ENCODE peak calls at places on chromosomes 13 and 19, in four cellular contexts. U is psoas muscle, L is lung, W is MM.1S. E is an unnamed sample.
A peak's percentile ranks its signal among the peaks of the same experiment; 100 is the strongest.

GRCh38 chr19:38891791-38892190 is 7.6 kb downstream of the SIRT2 start:
- DNase-seq in L (no peak), U (no peak), W (no peak), E (no peak)

GRCh38 chr19:1655131-1655981 is 2.9 kb upstream of the TCF3 start:
- DNase-seq in L (no peak), U (no peak), W (no peak), E (no peak)

GRCh38 chr13:97328222-97328790 is 105.7 kb upstream of the RAP2A start:
- DNase-seq in W (no peak), L (no peak), U (peak; percentile 54), E (no peak)

GRCh38 chr13:27353166-27353583 is 71.2 kb upstream of the GTF3A start:
- DNase-seq in L (no peak), U (no peak), W (peak; percentile 55), E (no peak)

GRCh38 chr19:46283771-46284170 is 13.1 kb upstream of the HIF3A start:
- DNase-seq in L (no peak), U (no peak), W (no peak), E (no peak)

GRCh38 chr19:30710721-30711120 is 338.5 kb downstream of the ZNF536 start:
- DNase-seq in L (no peak), W (no peak), U (no peak), E (no peak)

GRCh38 chr19:57363734-57364181 is 407 bp downstream of the TRAPPC2B start:
- DNase-seq in W (no peak), U (peak; percentile 56), L (no peak), E (no peak)

GRCh38 chr19:45676851-45677263 is 8.8 kb downstream of the GIPR start:
- DNase-seq in U (no peak), L (peak; percentile 33), W (no peak), E (no peak)

GRCh38 chr13:77521595-77522367 is 13.7 kb upstream of the SCEL start:
- DNase-seq in U (no peak), L (peak; percentile 80), W (no peak), E (no peak)

GRCh38 chr13:84430015-84430414 is 547.7 kb upstream of the SLITRK1 start:
- DNase-seq in U (no peak), W (no peak), L (no peak), E (no peak)

GRCh38 chr19:16025108-16026101 is 50.9 kb upstream of the TPM4 start:
- DNase-seq in U (no peak), W (peak; percentile 19), L (no peak), E (no peak)

GRCh38 chr13:92303428-92303827 is 905.0 kb downstream of the GPC5 start:
- DNase-seq in L (no peak), W (no peak), U (no peak), E (no peak)

GRCh38 chr13:34634443-34634842 is 307.6 kb upstream of the NBEA start:
- DNase-seq in L (no peak), W (no peak), U (no peak), E (no peak)

DNA sequence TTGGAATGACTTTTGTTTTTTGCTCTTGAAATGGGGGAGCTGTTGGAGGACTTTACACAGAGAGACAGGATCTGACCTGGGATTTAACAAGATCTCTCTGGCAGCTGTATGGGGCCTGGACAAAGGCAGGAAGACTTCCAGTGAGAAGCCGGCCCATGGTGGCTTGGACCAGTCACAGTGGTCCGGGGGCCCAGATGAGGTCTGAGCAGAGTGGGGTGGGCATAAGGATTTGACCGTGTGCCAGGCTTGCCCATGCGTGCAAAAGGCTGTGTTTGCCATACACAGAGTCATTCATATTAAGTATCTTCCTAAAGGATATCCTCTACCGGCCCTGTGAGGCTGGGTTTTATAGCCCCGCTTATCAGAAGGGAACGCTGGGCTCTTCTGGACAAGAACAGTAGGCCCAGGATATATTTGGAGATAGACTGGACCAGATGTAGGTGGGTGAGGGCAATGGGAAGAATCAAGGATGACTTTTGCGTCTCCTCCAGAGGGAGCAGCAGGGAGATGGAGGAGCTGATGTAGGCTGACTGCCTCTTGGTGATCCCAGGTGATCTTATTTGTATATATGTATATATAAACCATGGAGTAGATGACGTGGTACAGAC is 4.1 kb downstream of the SPACA6 start:
- DNase-seq in U (no peak), W (no peak), L (no peak), E (peak; percentile 52)
- TF ChIP-seq CTCF in U (no peak), W (no peak), L (no peak), E (no peak)

GRCh38 chr13:99982741-99983400 is 1.3 kb downstream of the ZIC2 start:
- DNase-seq in L (no peak), U (no peak), W (no peak), E (no peak)

GRCh38 chr13:99980201-99981114 is 1.1 kb upstream of the ZIC2 start:
- DNase-seq in W (peak; percentile 85), U (peak; percentile 77), L (no peak), E (peak; percentile 57)

GRCh38 chr13:99982021-99982740 is 597 bp downstream of the ZIC2 start:
- DNase-seq in W (no peak), L (no peak), U (no peak), E (peak; percentile 32)

GRCh38 chr13:99979453-99980200 is 2.0 kb upstream of the ZIC2 start:
- DNase-seq in L (no peak), W (no peak), U (peak; percentile 43), E (peak; percentile 54)

GRCh38 chr13:99981115-99982020 is at the start of gene ZIC2:
- DNase-seq in L (no peak), W (peak; percentile 61), U (no peak), E (peak; percentile 49)
- TF ChIP-seq CTCF in L (no peak), W (no peak), U (no peak), E (no peak)

GRCh38 chr13:32224916-32225315 is 90.2 kb downstream of the ZAR1L start:
- DNase-seq in L (no peak), U (no peak), W (no peak), E (no peak)
- TF ChIP-seq CTCF in L (no peak), U (no peak), W (no peak), E (no peak)

DNA sequence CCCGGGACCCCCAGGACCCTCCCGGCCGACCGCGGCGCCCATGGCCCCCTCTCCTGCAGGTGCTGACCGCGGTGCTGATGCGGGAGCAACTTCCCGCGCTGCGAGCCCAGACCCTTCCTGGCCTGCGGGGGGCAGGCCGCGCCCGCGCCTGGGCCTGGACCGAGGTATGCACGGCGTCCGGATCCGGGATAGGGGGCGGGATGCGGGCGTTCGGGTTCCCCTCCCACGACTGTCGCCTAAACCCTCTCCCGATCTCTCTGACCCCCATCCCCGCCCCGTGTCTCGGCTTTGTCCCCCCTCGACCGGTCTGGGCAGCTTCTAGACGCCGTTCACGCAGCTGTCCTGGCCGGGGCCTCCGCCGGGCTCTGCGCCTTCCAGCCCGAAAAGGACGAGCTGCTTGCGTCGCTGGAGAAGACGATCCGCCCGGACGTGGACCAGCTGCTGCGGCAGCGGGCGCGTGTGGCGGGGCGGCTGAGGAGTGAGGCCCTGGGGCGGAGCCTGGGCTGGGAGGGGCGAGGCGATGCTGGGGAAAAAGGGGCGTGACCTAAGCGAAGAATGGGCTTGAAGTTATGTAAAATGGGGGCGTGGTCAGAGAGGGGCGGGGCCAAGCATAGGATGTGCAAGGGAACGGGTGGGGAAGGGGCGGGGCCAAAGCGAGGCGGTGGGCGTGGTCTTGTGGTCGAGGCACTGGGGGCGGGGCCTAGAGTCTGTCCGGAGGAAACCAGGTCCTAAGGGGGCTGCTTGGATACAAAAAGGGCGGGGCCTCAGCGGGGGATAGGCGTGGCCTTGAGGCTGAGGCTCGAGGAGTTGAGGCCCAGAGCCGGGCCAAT is 15.9 kb upstream of the COLGALT1 start:
- DNase-seq in L (peak; percentile 97), U (peak; percentile 98), W (peak; percentile 75), E (peak; percentile 94)
- TF ChIP-seq CTCF in L (peak; percentile 11), U (peak; percentile 38), W (no peak), E (no peak)

GRCh38 chr19:33407140-33407551 is 33.6 kb downstream of the CEBPG start:
- DNase-seq in U (peak; percentile 41), L (no peak), W (no peak), E (no peak)
- TF ChIP-seq CTCF in U (no peak), L (no peak), W (no peak), E (peak; percentile 41)

GRCh38 chr19:17069249-17069648 is 6.0 kb downstream of the HAUS8 start:
- DNase-seq in W (no peak), L (no peak), U (no peak), E (no peak)
- TF ChIP-seq CTCF in W (no peak), L (no peak), U (no peak), E (no peak)

GRCh38 chr19:28217064-28217463 is 995.9 kb downstream of the UQCRFS1 start:
- DNase-seq in L (no peak), W (no peak), U (no peak), E (no peak)
- TF ChIP-seq CTCF in L (no peak), W (no peak), U (no peak), E (no peak)

GRCh38 chr19:43623889-43624670 is 4.7 kb upstream of the ZNF428 start:
- DNase-seq in W (no peak), L (no peak), U (no peak), E (no peak)

GRCh38 chr19:43626838-43627237 is 7.4 kb upstream of the ZNF428 start:
- DNase-seq in L (no peak), W (no peak), U (no peak), E (no peak)

GRCh38 chr19:43625918-43626579 is 6.6 kb upstream of the ZNF428 start:
- DNase-seq in U (no peak), L (no peak), W (no peak), E (no peak)

GRCh38 chr19:43622956-43623355 is 3.5 kb upstream of the ZNF428 start:
- DNase-seq in L (no peak), W (no peak), U (no peak), E (no peak)

DNA sequence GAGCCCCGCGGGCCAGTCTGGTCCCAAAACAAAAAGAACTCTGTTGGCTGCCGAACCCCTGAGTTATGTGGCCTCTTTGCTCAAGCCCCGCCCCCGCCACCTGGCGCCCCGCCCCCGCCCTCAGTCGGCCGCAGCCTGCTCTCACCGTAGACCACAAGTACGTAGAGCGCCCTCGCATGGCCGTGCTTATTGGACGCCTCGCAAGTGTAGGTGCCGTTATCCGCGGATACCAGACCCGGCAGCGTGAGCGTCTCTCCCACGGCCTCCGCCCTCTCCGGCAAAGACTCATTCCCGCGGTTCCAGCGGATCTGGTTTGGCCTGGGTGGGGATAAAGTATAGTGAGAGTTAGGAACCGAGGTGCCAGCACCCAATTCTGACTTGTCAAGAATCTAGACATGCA is 5.5 kb upstream of the ZNF428 start:
- DNase-seq in U (peak; percentile 68), L (peak; percentile 40), W (peak; percentile 78), E (no peak)
- TF ChIP-seq CTCF in U (no peak), L (no peak), W (peak; percentile 38), E (no peak)

DNA sequence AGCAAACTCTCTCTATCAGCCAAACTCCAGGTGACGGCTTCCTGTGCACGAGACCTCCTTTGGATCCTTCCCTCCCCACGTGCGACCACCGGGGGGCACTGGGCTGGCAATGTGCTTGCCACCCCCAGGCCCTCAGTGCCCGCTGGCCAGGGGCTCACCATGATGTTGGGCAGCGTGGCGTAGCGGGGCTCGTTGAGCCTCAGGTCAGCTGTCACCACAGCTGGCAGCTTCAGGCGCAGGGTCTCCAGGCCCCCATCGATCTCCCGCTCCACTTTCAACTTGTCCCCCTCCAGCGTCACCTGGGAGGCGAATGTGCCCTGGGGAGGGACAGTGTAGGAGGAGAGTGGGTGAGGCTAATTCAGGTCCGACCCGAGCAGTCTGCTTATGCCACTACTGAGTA is 4.8 kb upstream of the VSIG10L start:
- DNase-seq in U (no peak), L (no peak), W (no peak), E (no peak)
- TF ChIP-seq CTCF in U (no peak), L (no peak), W (no peak), E (no peak)